ENCODE peak calls at places on chromosomes 1 and 21, in ten cellular contexts. O, N, A, K, V, I, Q, W, B and P are unnamed samples.

GRCh38 chr1:13813398-13814012 is 113.5 kb downstream of the PRDM2 start:
- DNase-seq in O (peak), N (peak), A (no peak), K (peak), V (peak), I (peak), Q (no peak), W (peak), B (no peak), P (no peak)

GRCh38 chr1:156664949-156665411 is 12.2 kb downstream of the NES start:
- DNase-seq in O (peak), N (peak), A (no peak), K (no peak), V (no peak), I (no peak), Q (no peak), W (peak), B (peak), P (peak)

GRCh38 chr21:34129971-34130597 is 56.7 kb downstream of the MRPS6 start:
- DNase-seq in O (no peak), N (no peak), A (no peak), K (no peak), V (peak), I (no peak), Q (no peak), W (no peak), B (no peak), P (no peak)

GRCh38 chr1:230818881-230819280 is 49.4 kb downstream of the C1orf198 start:
- DNase-seq in O (no peak), N (no peak), A (peak), K (no peak), V (no peak), I (no peak), Q (no peak), W (no peak), B (no peak), P (no peak)

GRCh38 chr1:56068908-56069307 is 510.5 kb downstream of the PLPP3 start:
- DNase-seq in O (no peak), N (no peak), A (no peak), K (no peak), V (peak), I (no peak), Q (no peak), W (no peak), B (no peak), P (no peak)

GRCh38 chr1:118209648-118210047 is 24.6 kb upstream of the SPAG17 start:
- DNase-seq in O (no peak), N (no peak), A (no peak), K (no peak), V (no peak), I (no peak), Q (no peak), W (no peak), B (no peak), P (no peak)

GRCh38 chr1:81834921-81835698 is 34.4 kb downstream of the ADGRL2 start:
- DNase-seq in O (no peak), N (no peak), A (no peak), K (no peak), V (peak), I (no peak), Q (no peak), W (no peak), B (no peak), P (no peak)

GRCh38 chr1:84143796-84144565 is at the start of gene PRKACB:
- DNase-seq in O (no peak), N (no peak), A (no peak), K (no peak), V (peak), I (no peak), Q (no peak), W (no peak), B (no peak), P (no peak)

GRCh38 chr1:190169311-190170067 is 308.2 kb downstream of the BRINP3 start:
- DNase-seq in O (no peak), N (no peak), A (no peak), K (no peak), V (no peak), I (no peak), Q (no peak), W (no peak), B (no peak), P (no peak)

GRCh38 chr1:84611796-84612195 is 37.6 kb upstream of the CTBS start:
- DNase-seq in O (no peak), N (no peak), A (no peak), K (no peak), V (peak), I (no peak), Q (no peak), W (no peak), B (no peak), P (no peak)

GRCh38 chr1:75097686-75098085 is 36.5 kb upstream of the LHX8 start:
- DNase-seq in O (no peak), N (no peak), A (no peak), K (no peak), V (peak), I (no peak), Q (no peak), W (no peak), B (no peak), P (no peak)

GRCh38 chr1:154878371-154879355 is 8.6 kb upstream of the KCNN3 start:
- DNase-seq in O (peak), N (peak), A (peak), K (peak), V (peak), I (peak), Q (peak), W (peak), B (peak), P (peak)

GRCh38 chr21:45252448-45252925 is 35.2 kb downstream of the POFUT2 start:
- DNase-seq in O (no peak), N (peak), A (no peak), K (no peak), V (no peak), I (no peak), Q (no peak), W (no peak), B (no peak), P (no peak)

GRCh38 chr1:23555949-23556640 is 3.2 kb downstream of the ID3 start:
- DNase-seq in O (no peak), N (no peak), A (no peak), K (no peak), V (peak), I (peak), Q (no peak), W (no peak), B (no peak), P (no peak)

GRCh38 chr21:23398726-23399125 is 2208.6 kb downstream of the MRPL39 start:
- DNase-seq in O (no peak), N (no peak), A (no peak), K (no peak), V (no peak), I (no peak), Q (no peak), W (no peak), B (no peak), P (no peak)

GRCh38 chr1:87805661-87806376 is 477.1 kb downstream of the LMO4 start:
- DNase-seq in O (no peak), N (no peak), A (no peak), K (no peak), V (peak), I (no peak), Q (peak), W (no peak), B (no peak), P (no peak)

GRCh38 chr21:25916226-25916625 is 181.5 kb downstream of the GABPA start:
- DNase-seq in O (no peak), N (no peak), A (no peak), K (no peak), V (no peak), I (no peak), Q (no peak), W (no peak), B (no peak), P (no peak)

GRCh38 chr1:106960412-106960811 is 96.1 kb upstream of the PRMT6 start:
- DNase-seq in O (no peak), N (no peak), A (no peak), K (no peak), V (no peak), I (no peak), Q (no peak), W (no peak), B (no peak), P (no peak)

GRCh38 chr1:38183747-38184146 is 137.2 kb upstream of the POU3F1 start:
- DNase-seq in O (no peak), N (no peak), A (no peak), K (no peak), V (no peak), I (no peak), Q (no peak), W (no peak), B (no peak), P (no peak)

GRCh38 chr1:109783436-109783835 is 19.7 kb upstream of the EPS8L3 start:
- DNase-seq in O (peak), N (peak), A (no peak), K (peak), V (peak), I (peak), Q (no peak), W (no peak), B (no peak), P (no peak)

GRCh38 chr1:242467556-242468145 is 56.8 kb downstream of the PLD5 start:
- DNase-seq in O (no peak), N (no peak), A (no peak), K (no peak), V (peak), I (peak), Q (no peak), W (peak), B (peak), P (no peak)

GRCh38 chr1:151255381-151255780 is 847 bp downstream of the PSMD4 start:
- DNase-seq in O (no peak), N (no peak), A (no peak), K (no peak), V (no peak), I (no peak), Q (no peak), W (no peak), B (no peak), P (no peak)

GRCh38 chr1:8520483-8520966 is 202.6 kb downstream of the SLC45A1 start:
- DNase-seq in O (no peak), N (no peak), A (no peak), K (no peak), V (no peak), I (no peak), Q (no peak), W (no peak), B (no peak), P (no peak)

GRCh38 chr1:60727553-60727952 is 354.8 kb upstream of the NFIA start:
- DNase-seq in O (no peak), N (no peak), A (no peak), K (no peak), V (no peak), I (no peak), Q (no peak), W (no peak), B (no peak), P (no peak)

GRCh38 chr21:43834146-43834905 is 30.7 kb upstream of the AGPAT3 start:
- DNase-seq in O (no peak), N (no peak), A (no peak), K (no peak), V (no peak), I (no peak), Q (no peak), W (no peak), B (no peak), P (no peak)

GRCh38 chr1:155451199-155451598 is 111.4 kb downstream of the ASH1L start:
- DNase-seq in O (no peak), N (no peak), A (no peak), K (no peak), V (no peak), I (no peak), Q (no peak), W (no peak), B (no peak), P (no peak)

GRCh38 chr21:23853796-23854379 is 1753.4 kb downstream of the MRPL39 start:
- DNase-seq in O (no peak), N (no peak), A (no peak), K (no peak), V (no peak), I (no peak), Q (no peak), W (no peak), B (no peak), P (no peak)

GRCh38 chr1:203702130-203702577 is 62.8 kb upstream of the LAX1 start:
- DNase-seq in O (no peak), N (peak), A (no peak), K (no peak), V (peak), I (peak), Q (peak), W (peak), B (peak), P (no peak)

GRCh38 chr1:187655163-187655562 is 826.4 kb downstream of the PLA2G4A start:
- DNase-seq in O (no peak), N (no peak), A (no peak), K (no peak), V (no peak), I (no peak), Q (no peak), W (no peak), B (no peak), P (no peak)

GRCh38 chr21:42559326-42559725 is 45.7 kb downstream of the SLC37A1 start:
- DNase-seq in O (no peak), N (no peak), A (no peak), K (peak), V (no peak), I (no peak), Q (no peak), W (no peak), B (peak), P (peak)

GRCh38 chr1:63593887-63594617 is 841 bp downstream of the PGM1 start:
- DNase-seq in O (peak), N (peak), A (peak), K (peak), V (peak), I (peak), Q (no peak), W (peak), B (peak), P (peak)

GRCh38 chr1:76269175-76269574 is 194.6 kb downstream of the ST6GALNAC3 start:
- DNase-seq in O (no peak), N (no peak), A (no peak), K (no peak), V (peak), I (no peak), Q (no peak), W (no peak), B (no peak), P (no peak)

GRCh38 chr1:171738921-171739320 is 2.9 kb downstream of the VAMP4 start:
- DNase-seq in O (no peak), N (no peak), A (no peak), K (no peak), V (peak), I (no peak), Q (no peak), W (no peak), B (no peak), P (no peak)

GRCh38 chr1:232751393-232752140 is 53.6 kb upstream of the MAP10 start:
- DNase-seq in O (no peak), N (no peak), A (no peak), K (no peak), V (peak), I (no peak), Q (no peak), W (no peak), B (no peak), P (no peak)

GRCh38 chr1:2543543-2544092 is 12.6 kb upstream of the TNFRSF14 start:
- DNase-seq in O (no peak), N (no peak), A (no peak), K (no peak), V (peak), I (peak), Q (no peak), W (peak), B (no peak), P (no peak)

GRCh38 chr1:61082336-61083013 is at the start of gene NFIA:
- DNase-seq in O (peak), N (peak), A (peak), K (peak), V (peak), I (peak), Q (no peak), W (peak), B (peak), P (peak)

GRCh38 chr1:231806623-231807470 is 180.3 kb downstream of the DISC1 start:
- DNase-seq in O (peak), N (peak), A (no peak), K (peak), V (no peak), I (peak), Q (no peak), W (peak), B (peak), P (peak)

GRCh38 chr1:44946720-44947059 is 39.7 kb downstream of the EIF2B3 start:
- DNase-seq in O (no peak), N (no peak), A (no peak), K (no peak), V (no peak), I (no peak), Q (no peak), W (no peak), B (no peak), P (no peak)

GRCh38 chr21:33231526-33231925 is 1.8 kb downstream of the IFNAR2 start:
- DNase-seq in O (no peak), N (no peak), A (no peak), K (no peak), V (no peak), I (no peak), Q (no peak), W (no peak), B (no peak), P (no peak)

GRCh38 chr1:36516372-36517018 is 33.8 kb upstream of the CSF3R start:
- DNase-seq in O (no peak), N (no peak), A (no peak), K (peak), V (peak), I (peak), Q (peak), W (peak), B (peak), P (peak)

GRCh38 chr1:54488065-54488750 is 59.8 kb upstream of the ACOT11 start:
- DNase-seq in O (peak), N (peak), A (peak), K (peak), V (peak), I (peak), Q (peak), W (peak), B (peak), P (peak)
- TF ChIP-seq CTCF in O (peak), N (peak), A (peak), K (peak), V (peak), I (no peak), Q (no peak), W (peak), B (no peak), P (no peak)

GRCh38 chr1:6013491-6013890 is 21.3 kb upstream of the NPHP4 start:
- DNase-seq in O (no peak), N (no peak), A (no peak), K (peak), V (no peak), I (no peak), Q (no peak), W (no peak), B (no peak), P (peak)
- TF ChIP-seq CTCF in O (no peak), N (no peak), A (no peak), K (no peak), V (no peak), I (no peak), Q (no peak), W (no peak), B (no peak), P (no peak)

GRCh38 chr21:46509760-46510159 is 51.1 kb downstream of the DIP2A start:
- DNase-seq in O (no peak), N (no peak), A (no peak), K (no peak), V (peak), I (no peak), Q (no peak), W (no peak), B (no peak), P (peak)
- TF ChIP-seq CTCF in O (no peak), N (no peak), A (no peak), K (no peak), V (no peak), I (no peak), Q (no peak), W (no peak), B (no peak), P (no peak)

GRCh38 chr1:159421821-159422220 is 10.2 kb upstream of the OR10J4 start:
- DNase-seq in O (no peak), N (no peak), A (no peak), K (no peak), V (no peak), I (no peak), Q (no peak), W (no peak), B (no peak), P (no peak)
- TF ChIP-seq CTCF in O (no peak), N (no peak), A (peak), K (no peak), V (peak), I (no peak), Q (no peak), W (no peak), B (no peak), P (no peak)

GRCh38 chr1:202656057-202656456 is 54.2 kb downstream of the SYT2 start:
- DNase-seq in O (no peak), N (no peak), A (no peak), K (no peak), V (no peak), I (peak), Q (no peak), W (peak), B (no peak), P (no peak)
- TF ChIP-seq CTCF in O (peak), N (no peak), A (peak), K (no peak), V (no peak), I (peak), Q (peak), W (peak), B (no peak), P (no peak)

GRCh38 chr1:168263130-168263529 is 17.5 kb upstream of the TBX19 start:
- DNase-seq in O (no peak), N (no peak), A (no peak), K (no peak), V (no peak), I (no peak), Q (no peak), W (no peak), B (no peak), P (no peak)

GRCh38 chr1:168271636-168272035 is 9.0 kb upstream of the TBX19 start:
- DNase-seq in O (no peak), N (no peak), A (no peak), K (no peak), V (no peak), I (no peak), Q (no peak), W (no peak), B (no peak), P (no peak)

GRCh38 chr1:168265596-168265995 is 15.1 kb upstream of the TBX19 start:
- DNase-seq in O (no peak), N (no peak), A (no peak), K (no peak), V (no peak), I (no peak), Q (no peak), W (no peak), B (no peak), P (no peak)

GRCh38 chr1:168264296-168264695 is 16.4 kb upstream of the TBX19 start:
- DNase-seq in O (no peak), N (no peak), A (no peak), K (no peak), V (no peak), I (no peak), Q (no peak), W (no peak), B (no peak), P (no peak)

GRCh38 chr1:168266644-168267186 is 14.0 kb upstream of the TBX19 start:
- DNase-seq in O (no peak), N (no peak), A (no peak), K (no peak), V (no peak), I (no peak), Q (no peak), W (no peak), B (no peak), P (no peak)
- TF ChIP-seq CTCF in O (no peak), N (no peak), A (no peak), K (no peak), V (no peak), I (no peak), Q (no peak), W (no peak), B (no peak), P (no peak)

DNA sequence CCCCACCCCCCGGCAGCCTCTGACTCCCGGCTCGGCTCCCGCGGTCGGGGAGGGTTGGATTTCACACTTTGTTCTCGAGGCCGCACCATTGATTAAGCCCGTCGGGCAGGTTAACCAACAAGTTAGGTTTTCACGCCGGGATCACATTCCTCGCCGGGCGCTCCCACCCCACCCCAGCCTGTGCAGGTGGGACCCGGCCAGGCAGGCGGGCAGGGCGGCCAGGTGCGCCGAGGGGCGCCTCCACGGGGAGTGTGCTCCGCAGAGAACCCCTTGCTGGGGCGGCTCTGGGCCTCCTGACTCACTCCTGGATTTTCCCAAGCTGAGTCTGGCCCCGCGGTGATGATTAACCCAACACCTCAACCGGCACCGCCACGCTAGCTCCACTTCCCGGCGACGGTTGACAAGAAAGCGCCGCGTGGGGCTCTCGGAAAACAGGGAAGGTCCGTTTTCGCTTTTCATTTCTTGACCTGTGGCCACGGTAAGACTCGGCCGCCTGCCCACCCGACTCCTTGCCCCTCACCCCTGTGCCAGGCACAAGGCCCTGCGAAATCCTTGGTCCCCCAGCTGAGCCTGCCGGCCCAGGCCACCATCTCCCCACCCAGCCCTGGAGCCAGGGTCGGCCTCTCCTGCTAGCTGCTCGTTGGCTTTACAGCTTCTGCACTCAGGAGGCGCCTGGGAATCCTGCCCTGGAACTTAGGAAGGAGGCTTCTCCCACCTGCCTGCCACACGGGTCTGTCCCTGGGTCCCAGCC is 8.8 kb upstream of the TTLL10 start:
- DNase-seq in O (no peak), N (peak), A (no peak), K (no peak), V (no peak), I (peak), Q (no peak), W (no peak), B (no peak), P (no peak)
- TF ChIP-seq CTCF in O (no peak), N (no peak), A (no peak), K (no peak), V (no peak), I (no peak), Q (no peak), W (no peak), B (no peak), P (no peak)